ENCODE peak calls at places on chromosomes 2 and 18, in nine cellular contexts. H, Y, M, K, Z, I, R, N and L are unnamed samples. For H3K4me1, the result is how much of the 10 kb centered on the place peaks cover.

GRCh38 chr2:143954208-143954607 is 565.7 kb downstream of the ZEB2 start:
- DNase-seq in H (no peak), Y (no peak), M (no peak), K (no peak), Z (no peak), I (no peak), R (no peak), N (no peak), L (no peak)

GRCh38 chr2:20205915-20206524 is 18.9 kb downstream of the SDC1 start:
- DNase-seq in H (peak), Y (no peak), M (peak), K (no peak), Z (peak), I (no peak), R (no peak), N (peak), L (no peak)

GRCh38 chr2:156748238-156748637 is 312.1 kb downstream of the GPD2 start:
- DNase-seq in H (no peak), Y (no peak), M (no peak), K (no peak), Z (no peak), I (no peak), R (no peak), N (no peak), L (no peak)

GRCh38 chr18:41025666-41026065 is 929.4 kb upstream of the PIK3C3 start:
- DNase-seq in H (no peak), Y (no peak), M (no peak), K (no peak), Z (no peak), I (no peak), R (no peak), N (no peak), L (no peak)

GRCh38 chr18:57780318-57781127 is 22.6 kb downstream of the ATP8B1 start:
- DNase-seq in H (no peak), Y (no peak), M (no peak), K (no peak), Z (no peak), I (peak), R (no peak), N (no peak), L (no peak)

GRCh38 chr2:158457826-158458616 is 1.3 kb downstream of the PKP4 start:
- DNase-seq in H (peak), Y (peak), M (peak), K (peak), Z (peak), I (peak), R (no peak), N (peak), L (no peak)

GRCh38 chr2:46970334-46971288 is 55.0 kb upstream of the MCFD2 start:
- DNase-seq in H (peak), Y (peak), M (no peak), K (no peak), Z (peak), I (no peak), R (no peak), N (peak), L (peak)

GRCh38 chr2:47946593-47946992 is 40.3 kb upstream of the FBXO11 start:
- DNase-seq in H (no peak), Y (peak), M (no peak), K (no peak), Z (no peak), I (no peak), R (no peak), N (no peak), L (no peak)

GRCh38 chr2:181805228-181806038 is 86.1 kb upstream of the ITPRID2 start:
- DNase-seq in H (no peak), Y (no peak), M (no peak), K (no peak), Z (no peak), I (no peak), R (no peak), N (no peak), L (no peak)

GRCh38 chr2:86038291-86039081 is 67.2 kb downstream of the POLR1A start:
- DNase-seq in H (peak), Y (peak), M (no peak), K (peak), Z (peak), I (no peak), R (no peak), N (no peak), L (peak)

DNA sequence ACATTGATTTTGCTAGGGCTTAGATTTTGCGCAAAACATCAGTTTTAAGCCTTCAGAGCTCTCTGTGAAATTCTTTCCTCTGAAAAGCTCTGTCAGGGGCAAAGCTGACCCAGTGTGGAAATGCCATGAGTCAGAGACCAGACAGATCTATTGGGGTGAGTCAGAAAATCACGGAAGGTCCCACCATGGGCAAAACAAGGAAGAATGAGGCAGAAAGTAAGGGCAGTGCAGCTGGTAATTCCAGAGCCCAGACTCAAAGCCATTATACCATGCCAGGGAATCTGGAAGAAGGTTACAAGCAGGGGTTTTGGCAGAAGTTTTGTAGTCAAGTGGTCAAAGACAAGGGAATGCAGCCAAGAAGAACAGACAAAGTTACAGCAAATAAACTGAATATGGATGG is 256.6 kb upstream of the CTAGE1 start:
- DNase-seq in H (no peak), Y (no peak), M (no peak), K (no peak), Z (no peak), I (no peak), R (no peak), N (no peak), L (no peak)
- TF ChIP-seq POLR2AphosphoS5 in H (peak), Y (no peak), M (no peak), K (no peak), Z (no peak), I (no peak), R (no peak), N (no peak), L (no peak)

GRCh38 chr18:62524443-62525200 is 1.8 kb downstream of the ZCCHC2 start:
- DNase-seq in H (peak), Y (peak), M (peak), K (no peak), Z (peak), I (peak), R (peak), N (peak), L (peak)
- TF ChIP-seq POLR2A in H (no peak), Y (peak), M (peak), K (no peak), Z (peak), I (no peak), R (no peak), N (peak), L (no peak)

DNA sequence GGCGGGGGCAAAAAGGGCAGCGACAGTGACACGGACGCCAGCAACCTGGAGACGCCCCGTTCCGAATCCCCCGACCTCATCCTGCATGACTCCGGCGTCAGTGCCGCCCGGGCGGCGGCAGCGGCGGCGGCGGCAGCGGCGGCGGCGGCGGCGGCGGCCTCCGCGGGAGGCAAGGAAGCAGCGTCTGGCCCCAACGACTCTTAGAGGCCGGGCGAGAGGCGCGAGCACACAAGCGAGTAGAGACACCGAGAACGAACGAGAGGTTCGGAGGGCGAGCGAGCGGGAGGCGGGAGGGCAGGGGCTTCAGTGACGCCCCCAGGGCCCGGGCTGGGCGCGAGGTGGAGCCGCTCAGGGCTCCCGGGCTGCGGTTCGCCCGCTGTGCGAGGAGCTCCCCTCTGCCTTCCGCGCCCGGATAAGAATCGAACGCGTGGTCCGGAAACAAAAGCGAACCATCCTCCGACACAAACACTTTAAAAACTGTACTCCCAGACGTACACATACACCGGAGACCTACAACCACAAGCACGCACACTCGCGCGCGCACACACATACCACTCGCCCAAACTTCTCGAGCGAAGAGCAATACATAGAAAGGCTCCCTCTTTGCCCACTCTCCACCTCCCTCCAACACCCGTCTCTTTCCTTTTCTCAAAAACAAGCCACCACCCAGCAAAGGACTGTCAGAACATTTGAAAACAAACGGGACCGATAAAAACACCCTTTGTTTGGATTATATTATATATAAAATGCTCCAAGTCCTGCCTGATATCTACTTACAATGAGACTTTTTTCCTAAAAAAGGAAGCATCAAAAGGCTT is 2.8 kb downstream of the SP9 start:
- DNase-seq in H (no peak), Y (no peak), M (peak), K (no peak), Z (no peak), I (peak), R (peak), N (no peak), L (peak)
- H3K4me1 ChIP-seq in H (half or more), Y (half or more), M (half or more), K (half or more), Z (half or more), I (half or more), R (under half), N (under half), L (half or more)

GRCh38 chr2:31233741-31234689 is at the start of gene EHD3:
- DNase-seq in H (peak), Y (peak), M (peak), K (peak), Z (peak), I (peak), R (peak), N (peak), L (peak)
- TF ChIP-seq POLR2AphosphoS5 in H (peak), Y (no peak), M (peak), K (no peak), Z (no peak), I (no peak), R (peak), N (peak), L (peak)

GRCh38 chr2:108354171-108354570 is 23.6 kb upstream of the SULT1C4 start:
- DNase-seq in H (no peak), Y (no peak), M (no peak), K (no peak), Z (no peak), I (no peak), R (no peak), N (no peak), L (no peak)

GRCh38 chr2:108351889-108352288 is 25.9 kb upstream of the SULT1C4 start:
- DNase-seq in H (no peak), Y (no peak), M (no peak), K (no peak), Z (no peak), I (peak), R (no peak), N (no peak), L (no peak)

GRCh38 chr2:108360776-108361468 is 16.8 kb upstream of the SULT1C4 start:
- DNase-seq in H (no peak), Y (no peak), M (no peak), K (no peak), Z (no peak), I (peak), R (no peak), N (no peak), L (no peak)

DNA sequence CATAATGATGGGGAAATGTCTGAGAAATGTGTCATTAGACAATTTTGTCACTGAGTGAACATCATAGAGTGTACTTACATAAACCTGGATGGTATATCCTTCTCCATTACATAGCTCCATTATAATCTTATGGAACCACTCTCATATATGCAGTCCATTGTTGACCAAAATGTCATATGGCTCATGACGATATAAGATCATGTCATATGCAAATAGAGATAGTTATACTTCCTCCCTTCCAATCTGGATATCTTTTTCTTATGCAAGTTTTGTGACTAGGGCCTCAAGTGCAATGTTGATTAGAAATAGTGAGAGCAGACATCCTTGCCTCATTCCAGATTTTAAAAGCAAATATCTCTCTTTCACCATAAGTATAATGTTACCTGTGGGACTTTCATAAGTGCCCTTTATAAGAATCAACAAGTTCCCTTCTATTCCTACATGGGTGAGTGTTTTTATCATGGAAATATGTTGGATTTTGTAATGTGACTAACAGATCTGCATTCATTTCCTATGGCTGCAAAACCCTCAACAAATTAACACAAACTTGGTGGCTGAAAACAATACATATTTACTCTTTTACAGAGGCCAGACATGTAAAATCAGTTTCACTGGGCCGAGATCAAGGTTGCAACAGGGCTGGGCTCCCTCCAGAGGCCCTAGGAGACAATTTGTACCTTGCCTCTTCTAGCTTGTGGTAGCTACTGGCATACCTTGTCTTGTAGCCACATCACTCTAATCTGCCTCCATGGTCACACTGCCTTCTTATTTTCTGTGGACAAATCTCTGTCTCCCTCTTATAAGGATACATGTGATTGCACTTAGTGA is 21.6 kb upstream of the SULT1C4 start:
- DNase-seq in H (no peak), Y (no peak), M (no peak), K (no peak), Z (no peak), I (peak), R (no peak), N (no peak), L (no peak)
- TF ChIP-seq POLR2A in H (no peak), Y (no peak), M (no peak), K (no peak), Z (no peak), I (peak), R (no peak), N (no peak), L (no peak)

DNA sequence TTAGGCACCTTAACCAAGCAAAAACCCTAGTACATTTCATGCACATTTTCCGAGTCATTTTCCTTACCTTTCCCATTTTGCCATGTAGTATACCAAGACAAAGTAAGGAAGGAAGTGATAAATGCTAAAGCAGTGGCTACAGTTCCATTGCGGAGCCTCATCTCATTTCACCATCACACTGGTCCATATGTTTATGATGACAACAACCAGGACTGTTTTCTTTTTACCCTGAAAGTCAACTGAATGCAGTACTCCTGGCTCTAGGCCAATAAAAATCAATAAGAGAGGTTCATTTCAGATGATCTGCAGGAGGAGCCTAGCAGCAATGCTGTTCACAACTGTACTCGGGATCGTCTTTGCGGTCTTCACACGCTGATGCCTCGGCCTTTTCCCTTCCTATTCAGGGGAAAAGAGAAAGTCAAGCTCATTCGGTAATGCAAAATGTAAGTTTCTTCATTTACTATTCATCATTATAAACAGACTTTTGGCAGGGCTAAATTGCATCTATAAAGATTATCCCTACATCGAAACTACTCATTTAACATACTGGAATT is 4.7 kb downstream of the MGAT4A start:
- DNase-seq in H (no peak), Y (no peak), M (no peak), K (no peak), Z (no peak), I (no peak), R (no peak), N (no peak), L (no peak)
- H3K4me1 ChIP-seq in H (under half), Y (under half), M (under half), K (under half), Z (under half), I (under half), R (under half), N (under half), L (under half)